ENCODE peak calls at places on chromosome 7, in eight cellular contexts. Z is aorta; W is cardiac muscle cell; J is tibial nerve; U is naive thymus-derived CD4-positive, alpha-beta T cell; H is PC-3; X is fibroblast of lung; A is H7. D is an unnamed sample. For H3K27me3, the result is how much of the 10 kb centered on the place peaks cover.

GRCh38 chr7:121752706-121753105 is 120.3 kb upstream of the PTPRZ1 start:
- DNase-seq in H (peak), A (no peak), W (peak), J (no peak), Z (no peak), U (no peak), X (peak), D (peak)

GRCh38 chr7:107118109-107118900 is 50.5 kb upstream of the HBP1 start:
- DNase-seq in W (peak), J (no peak), X (peak), A (no peak), H (no peak), Z (no peak), U (no peak), D (no peak)

GRCh38 chr7:17523813-17524741 is 225.6 kb downstream of the AHR start:
- DNase-seq in H (peak), Z (no peak), X (peak), W (peak), U (no peak), J (peak), A (no peak), D (no peak)

GRCh38 chr7:115782716-115783460 is 247.7 kb downstream of the TFEC start:
- DNase-seq in H (no peak), X (peak), A (no peak), J (no peak), W (peak), Z (no peak), U (no peak), D (no peak)

GRCh38 chr7:111560773-111561658 is 1.3 kb downstream of the IMMP2L start:
- DNase-seq in H (peak), A (no peak), Z (no peak), U (no peak), X (peak), J (peak), W (peak), D (peak)

GRCh38 chr7:158101821-158102450 is 485.7 kb downstream of the PTPRN2 start:
- DNase-seq in A (no peak), U (no peak), J (no peak), X (no peak), W (no peak), Z (no peak), H (no peak), D (no peak)

GRCh38 chr7:123367508-123368122 is 166.8 kb downstream of the IQUB start:
- DNase-seq in U (no peak), H (peak), A (peak), Z (no peak), X (peak), J (no peak), W (peak), D (peak)

GRCh38 chr7:113283861-113284260 is 165.5 kb upstream of the SMIM30 start:
- DNase-seq in J (no peak), H (no peak), U (no peak), Z (no peak), X (peak), W (peak), A (no peak), D (no peak)

GRCh38 chr7:71727347-71727746 is 595.4 kb downstream of the GALNT17 start:
- DNase-seq in U (no peak), A (no peak), W (no peak), J (no peak), H (no peak), Z (no peak), X (no peak), D (no peak)

GRCh38 chr7:25849361-25850184 is 302.4 kb upstream of the NFE2L3 start:
- DNase-seq in J (peak), H (peak), U (no peak), X (peak), W (peak), Z (peak), A (no peak), D (no peak)

GRCh38 chr7:124992881-124993562 is 63.4 kb upstream of the POT1 start:
- DNase-seq in W (peak), A (no peak), H (peak), U (no peak), J (no peak), X (peak), Z (peak), D (no peak)

GRCh38 chr7:5704534-5704922 is 76.9 kb downstream of the RNF216 start:
- DNase-seq in U (peak), H (peak), W (peak), A (peak), J (peak), X (peak), Z (peak), D (peak)

GRCh38 chr7:1661461-1661860 is 8.6 kb upstream of the ELFN1 start:
- DNase-seq in W (no peak), H (no peak), Z (no peak), J (no peak), U (no peak), X (no peak), A (no peak), D (no peak)
- H3K27me3 ChIP-seq in W (under half), H (under half), Z (under half), J (half or more), U (under half), X (under half), A (under half), D (under half)

GRCh38 chr7:27185708-27186449 is 847 bp upstream of the HOXA11 start:
- DNase-seq in Z (peak), W (no peak), A (peak), U (no peak), X (no peak), H (no peak), J (no peak), D (no peak)
- H3K27me3 ChIP-seq in Z (under half), W (half or more), A (half or more), U (half or more), X (half or more), H (under half), J (half or more), D (under half)

GRCh38 chr7:40983106-40983505 is 719.8 kb downstream of the INHBA start:
- DNase-seq in A (no peak), Z (no peak), X (no peak), J (peak), U (no peak), H (no peak), W (no peak), D (no peak)

GRCh38 chr7:40972426-40972825 is 730.5 kb downstream of the INHBA start:
- DNase-seq in H (no peak), U (no peak), J (no peak), Z (no peak), A (peak), W (no peak), X (no peak), D (no peak)

GRCh38 chr7:40977533-40977932 is 725.4 kb downstream of the INHBA start:
- DNase-seq in H (peak), J (no peak), A (no peak), U (no peak), W (no peak), Z (no peak), X (no peak), D (no peak)

GRCh38 chr7:40979296-40979695 is 723.6 kb downstream of the INHBA start:
- DNase-seq in A (no peak), W (no peak), Z (no peak), X (peak), U (no peak), H (no peak), J (no peak), D (no peak)

DNA sequence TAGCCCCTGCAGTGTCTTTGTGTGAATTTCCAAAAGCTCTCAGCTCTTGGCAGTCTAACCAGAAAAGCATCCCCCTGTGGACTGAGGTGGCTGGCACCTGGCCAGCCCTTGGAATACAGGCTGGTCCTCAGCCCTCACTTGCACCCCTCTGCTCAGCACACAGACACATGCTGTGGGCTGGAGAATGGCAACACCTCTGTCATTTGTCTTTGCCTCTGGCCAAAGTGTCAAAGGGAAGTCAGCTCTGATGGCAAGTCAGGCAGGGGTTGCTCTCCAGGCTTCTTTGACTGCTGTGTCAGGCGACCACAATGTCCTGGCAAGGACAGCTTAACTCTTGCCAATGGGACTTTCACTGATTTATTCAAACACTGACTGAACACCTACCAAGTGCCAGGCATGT is 724.8 kb downstream of the INHBA start:
- DNase-seq in W (no peak), J (no peak), Z (no peak), A (no peak), U (no peak), H (no peak), X (peak), D (no peak)
- H3K27me3 ChIP-seq in W (under half), J (under half), Z (under half), A (under half), U (under half), H (under half), X (under half), D (under half)

GRCh38 chr7:22413211-22413610 is 56.3 kb upstream of the RAPGEF5 start:
- DNase-seq in X (no peak), U (no peak), A (no peak), H (no peak), Z (no peak), W (no peak), J (no peak), D (no peak)
- H3K27me3 ChIP-seq in X (under half), U (under half), A (under half), H (under half), Z (under half), W (under half), J (under half), D (under half)

D was measured in Karpas-422.